ENCODE peak calls at places on chromosomes 1 and 21, in nine cellular contexts. One of them, this sample, is unnamed.

GRCh38 chr21:14356771-14357170 is 26.2 kb downstream of the HSPA13 start:
- DNase-seq in IMR-90: no peak
- DNase-seq in fibroblast of lung: no peak
- DNase-seq in H1: no peak
- DNase-seq in OCI-LY7: no peak
- DNase-seq in PC-3: no peak
- DNase-seq in SK-N-SH: no peak
- DNase-seq in neural progenitor cell: no peak
- DNase-seq in GM23338: no peak
- DNase-seq in this sample: no peak

GRCh38 chr1:219810451-219810850 is 117.9 kb downstream of the SLC30A10 start:
- DNase-seq in IMR-90: no peak
- DNase-seq in fibroblast of lung: peak; percentile 15
- DNase-seq in H1: no peak
- DNase-seq in OCI-LY7: no peak
- DNase-seq in PC-3: no peak
- DNase-seq in SK-N-SH: no peak
- DNase-seq in neural progenitor cell: no peak
- DNase-seq in GM23338: no peak
- DNase-seq in this sample: no peak

GRCh38 chr1:158101944-158102343 is 78.8 kb upstream of the CD1D start:
- DNase-seq in IMR-90: peak; percentile 71
- DNase-seq in fibroblast of lung: no peak
- DNase-seq in H1: no peak
- DNase-seq in OCI-LY7: no peak
- DNase-seq in PC-3: peak; percentile 51
- DNase-seq in SK-N-SH: no peak
- DNase-seq in neural progenitor cell: no peak
- DNase-seq in GM23338: no peak
- DNase-seq in this sample: no peak

GRCh38 chr1:54979327-54979891 is 1.0 kb upstream of the TMEM61 start:
- DNase-seq in IMR-90: no peak
- DNase-seq in fibroblast of lung: no peak
- DNase-seq in H1: no peak
- DNase-seq in OCI-LY7: no peak
- DNase-seq in PC-3: no peak
- DNase-seq in SK-N-SH: no peak
- DNase-seq in neural progenitor cell: no peak
- DNase-seq in GM23338: no peak
- DNase-seq in this sample: no peak

GRCh38 chr1:247865416-247865815 is 8.4 kb downstream of the TRIM58 start:
- DNase-seq in IMR-90: no peak
- DNase-seq in fibroblast of lung: no peak
- DNase-seq in H1: no peak
- DNase-seq in OCI-LY7: no peak
- DNase-seq in PC-3: no peak
- DNase-seq in SK-N-SH: no peak
- DNase-seq in neural progenitor cell: no peak
- DNase-seq in GM23338: no peak
- DNase-seq in this sample: no peak

GRCh38 chr1:22780696-22781095 is 70.1 kb downstream of the EPHB2 start:
- DNase-seq in IMR-90: peak; percentile 16
- DNase-seq in fibroblast of lung: no peak
- DNase-seq in H1: peak; percentile 91
- DNase-seq in OCI-LY7: peak; percentile 2
- DNase-seq in PC-3: peak; percentile 39
- DNase-seq in SK-N-SH: peak; percentile 86
- DNase-seq in neural progenitor cell: peak; percentile 66
- DNase-seq in GM23338: peak; percentile 88
- DNase-seq in this sample: peak; percentile 33

GRCh38 chr1:54342764-54343687 is 63.2 kb downstream of the SSBP3 start:
- DNase-seq in IMR-90: no peak
- DNase-seq in fibroblast of lung: no peak
- DNase-seq in H1: no peak
- DNase-seq in OCI-LY7: no peak
- DNase-seq in PC-3: no peak
- DNase-seq in SK-N-SH: no peak
- DNase-seq in neural progenitor cell: no peak
- DNase-seq in GM23338: no peak
- DNase-seq in this sample: no peak

GRCh38 chr1:150322310-150322709 is 977 bp downstream of the PRPF3 start:
- DNase-seq in IMR-90: peak; percentile 15
- DNase-seq in fibroblast of lung: peak; percentile 27
- DNase-seq in H1: no peak
- DNase-seq in OCI-LY7: no peak
- DNase-seq in PC-3: no peak
- DNase-seq in SK-N-SH: no peak
- DNase-seq in neural progenitor cell: no peak
- DNase-seq in GM23338: no peak
- DNase-seq in this sample: no peak

GRCh38 chr1:24316659-24317058 is 2.5 kb upstream of the GRHL3 start:
- DNase-seq in IMR-90: no peak
- DNase-seq in fibroblast of lung: no peak
- DNase-seq in H1: no peak
- DNase-seq in OCI-LY7: no peak
- DNase-seq in PC-3: no peak
- DNase-seq in SK-N-SH: no peak
- DNase-seq in neural progenitor cell: no peak
- DNase-seq in GM23338: no peak
- DNase-seq in this sample: no peak

GRCh38 chr21:36656138-36656537 is 42.8 kb upstream of the SIM2 start:
- DNase-seq in IMR-90: no peak
- DNase-seq in fibroblast of lung: no peak
- DNase-seq in H1: no peak
- DNase-seq in OCI-LY7: no peak
- DNase-seq in PC-3: peak; percentile 84
- DNase-seq in SK-N-SH: no peak
- DNase-seq in neural progenitor cell: no peak
- DNase-seq in GM23338: no peak
- DNase-seq in this sample: peak; percentile 73

GRCh38 chr1:192805832-192806323 is 3.0 kb upstream of the RGS2 start:
- DNase-seq in IMR-90: peak; percentile 91
- DNase-seq in fibroblast of lung: peak; percentile 90
- DNase-seq in H1: no peak
- DNase-seq in OCI-LY7: peak; percentile 73
- DNase-seq in PC-3: peak; percentile 91
- DNase-seq in SK-N-SH: peak; percentile 50
- DNase-seq in neural progenitor cell: peak; percentile 36
- DNase-seq in GM23338: peak; percentile 50
- DNase-seq in this sample: no peak

GRCh38 chr1:103953386-103953785 is 203.7 kb downstream of the AMY1C start:
- DNase-seq in IMR-90: no peak
- DNase-seq in fibroblast of lung: no peak
- DNase-seq in H1: no peak
- DNase-seq in OCI-LY7: no peak
- DNase-seq in PC-3: no peak
- DNase-seq in SK-N-SH: no peak
- DNase-seq in neural progenitor cell: no peak
- DNase-seq in GM23338: no peak
- DNase-seq in this sample: no peak

GRCh38 chr21:38244885-38245869 is 11.6 kb upstream of the KCNJ15 start:
- DNase-seq in IMR-90: peak; percentile 98
- DNase-seq in fibroblast of lung: peak; percentile 82
- DNase-seq in H1: no peak
- DNase-seq in OCI-LY7: no peak
- DNase-seq in PC-3: peak; percentile 83
- DNase-seq in SK-N-SH: no peak
- DNase-seq in neural progenitor cell: no peak
- DNase-seq in GM23338: no peak
- DNase-seq in this sample: no peak

GRCh38 chr1:209353097-209353496 is 230.4 kb upstream of the CAMK1G start:
- DNase-seq in IMR-90: no peak
- DNase-seq in fibroblast of lung: no peak
- DNase-seq in H1: no peak
- DNase-seq in OCI-LY7: no peak
- DNase-seq in PC-3: no peak
- DNase-seq in SK-N-SH: no peak
- DNase-seq in neural progenitor cell: no peak
- DNase-seq in GM23338: no peak
- DNase-seq in this sample: no peak

GRCh38 chr21:45365186-45365607 is 39.8 kb upstream of the COL18A1 start:
- DNase-seq in IMR-90: no peak
- DNase-seq in fibroblast of lung: no peak
- DNase-seq in H1: no peak
- DNase-seq in OCI-LY7: no peak
- DNase-seq in PC-3: no peak
- DNase-seq in SK-N-SH: no peak
- DNase-seq in neural progenitor cell: no peak
- DNase-seq in GM23338: no peak
- DNase-seq in this sample: no peak

GRCh38 chr1:20727746-20728316 is 4.7 kb downstream of the SH2D5 start:
- DNase-seq in IMR-90: no peak
- DNase-seq in fibroblast of lung: no peak
- DNase-seq in H1: peak; percentile 81
- DNase-seq in OCI-LY7: peak; percentile 23
- DNase-seq in PC-3: no peak
- DNase-seq in SK-N-SH: peak; percentile 57
- DNase-seq in neural progenitor cell: peak; percentile 58
- DNase-seq in GM23338: peak; percentile 83
- DNase-seq in this sample: no peak

GRCh38 chr21:42705746-42706374 is 52.4 kb downstream of the PDE9A start:
- DNase-seq in IMR-90: no peak
- DNase-seq in fibroblast of lung: no peak
- DNase-seq in H1: no peak
- DNase-seq in OCI-LY7: no peak
- DNase-seq in PC-3: no peak
- DNase-seq in SK-N-SH: no peak
- DNase-seq in neural progenitor cell: no peak
- DNase-seq in GM23338: no peak
- DNase-seq in this sample: no peak

GRCh38 chr1:8109226-8109625 is 83.1 kb upstream of the ERRFI1 start:
- DNase-seq in IMR-90: no peak
- DNase-seq in fibroblast of lung: no peak
- DNase-seq in H1: no peak
- DNase-seq in OCI-LY7: no peak
- DNase-seq in PC-3: no peak
- DNase-seq in SK-N-SH: no peak
- DNase-seq in neural progenitor cell: no peak
- DNase-seq in GM23338: no peak
- DNase-seq in this sample: no peak

GRCh38 chr1:70048336-70048735 is 157.0 kb downstream of the LRRC40 start:
- DNase-seq in IMR-90: peak; percentile 64
- DNase-seq in fibroblast of lung: peak; percentile 30
- DNase-seq in H1: no peak
- DNase-seq in OCI-LY7: no peak
- DNase-seq in PC-3: no peak
- DNase-seq in SK-N-SH: no peak
- DNase-seq in neural progenitor cell: no peak
- DNase-seq in GM23338: no peak
- DNase-seq in this sample: no peak

DNA sequence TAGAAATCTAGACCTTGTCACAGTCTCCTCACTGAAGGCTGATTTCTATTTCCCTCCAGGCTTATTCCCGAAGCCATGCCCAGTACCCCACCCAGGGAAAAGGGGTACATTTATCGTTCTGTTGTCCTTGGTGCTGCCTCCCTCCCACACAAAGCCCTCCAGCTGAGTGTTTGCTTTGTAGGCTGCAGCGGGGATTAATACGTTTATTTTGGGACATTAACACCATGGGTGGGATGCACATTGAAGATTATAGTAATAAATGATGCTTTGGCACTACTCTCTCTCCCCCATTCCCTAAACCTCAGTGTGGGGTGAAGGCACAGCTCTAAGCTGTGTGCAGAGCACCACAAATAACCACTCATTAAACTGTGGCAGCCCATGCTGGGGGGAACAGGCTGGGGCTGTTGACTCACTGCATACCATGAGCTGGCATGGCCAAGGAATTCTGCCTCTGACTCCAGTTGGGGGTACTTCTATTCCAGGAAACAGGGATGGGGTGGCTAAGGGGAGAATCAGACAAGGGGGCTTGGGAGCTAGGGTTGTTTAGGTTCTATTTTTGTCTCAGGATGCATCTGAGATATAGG is 7.6 kb downstream of the PCP4L1 start:
- DNase-seq in IMR-90: no peak
- DNase-seq in fibroblast of lung: no peak
- DNase-seq in H1: no peak
- DNase-seq in OCI-LY7: no peak
- DNase-seq in PC-3: peak; percentile 41
- DNase-seq in SK-N-SH: no peak
- DNase-seq in neural progenitor cell: no peak
- DNase-seq in GM23338: peak; percentile 30
- DNase-seq in this sample: no peak
- H3K4me2 ChIP-seq in IMR-90: no peak overlapping the region
- H3K4me2 ChIP-seq in fibroblast of lung: no peak overlapping the region
- H3K4me2 ChIP-seq in H1: no peak overlapping the region
- H3K4me2 ChIP-seq in OCI-LY7: no peak overlapping the region
- H3K4me2 ChIP-seq in PC-3: no peak overlapping the region
- H3K4me2 ChIP-seq in SK-N-SH: peak overlapping the region; percentile 23
- H3K4me2 ChIP-seq in neural progenitor cell: no peak overlapping the region
- H3K4me2 ChIP-seq in GM23338: peak overlapping the region; percentile 35
- H3K4me2 ChIP-seq in this sample: no peak overlapping the region

DNA sequence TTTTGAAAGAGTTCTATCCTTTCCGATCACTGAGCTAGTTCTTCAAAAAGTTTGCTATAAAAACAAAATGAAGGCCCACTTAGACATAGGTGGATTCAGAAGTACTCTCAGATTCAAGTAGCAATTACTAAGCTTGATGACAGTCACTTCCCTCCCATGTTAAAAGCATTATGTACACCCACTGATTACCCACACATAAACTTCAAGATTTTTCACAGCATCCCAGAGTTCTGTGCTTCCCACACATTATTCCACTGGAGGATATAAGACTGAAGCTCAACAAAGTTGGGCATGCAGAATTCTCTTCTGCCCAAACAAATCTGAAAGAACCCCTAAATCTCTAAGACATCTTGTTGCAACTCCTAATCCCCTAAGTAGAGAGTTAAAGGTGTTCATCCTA is 29.5 kb downstream of the VAMP4 start:
- DNase-seq in IMR-90: no peak
- DNase-seq in fibroblast of lung: no peak
- DNase-seq in H1: no peak
- DNase-seq in OCI-LY7: no peak
- DNase-seq in PC-3: no peak
- DNase-seq in SK-N-SH: no peak
- DNase-seq in neural progenitor cell: no peak
- DNase-seq in GM23338: no peak
- DNase-seq in this sample: no peak
- H4K20me1 ChIP-seq in IMR-90: no peaks in the 10 kb centered on the region
- H4K20me1 ChIP-seq in fibroblast of lung: no peaks in the 10 kb centered on the region
- H4K20me1 ChIP-seq in H1: no peaks in the 10 kb centered on the region
- H4K20me1 ChIP-seq in OCI-LY7: no peaks in the 10 kb centered on the region
- H4K20me1 ChIP-seq in PC-3: no peaks in the 10 kb centered on the region
- H4K20me1 ChIP-seq in SK-N-SH: no peaks in the 10 kb centered on the region
- H4K20me1 ChIP-seq in neural progenitor cell: no peaks in the 10 kb centered on the region
- H4K20me1 ChIP-seq in GM23338: no peaks in the 10 kb centered on the region
- H4K20me1 ChIP-seq in this sample: no peaks in the 10 kb centered on the region

GRCh38 chr1:98706173-98706848 is 44.8 kb downstream of the SNX7 start:
- DNase-seq in IMR-90: peak; percentile 80
- DNase-seq in fibroblast of lung: no peak
- DNase-seq in H1: no peak
- DNase-seq in OCI-LY7: no peak
- DNase-seq in PC-3: no peak
- DNase-seq in SK-N-SH: no peak
- DNase-seq in neural progenitor cell: no peak
- DNase-seq in GM23338: no peak
- DNase-seq in this sample: no peak
- H3K4me2 ChIP-seq in IMR-90: no peak overlapping the region
- H3K4me2 ChIP-seq in fibroblast of lung: no peak overlapping the region
- H3K4me2 ChIP-seq in H1: no peak overlapping the region
- H3K4me2 ChIP-seq in OCI-LY7: no peak overlapping the region
- H3K4me2 ChIP-seq in PC-3: no peak overlapping the region
- H3K4me2 ChIP-seq in SK-N-SH: no peak overlapping the region
- H3K4me2 ChIP-seq in neural progenitor cell: no peak overlapping the region
- H3K4me2 ChIP-seq in GM23338: no peak overlapping the region
- H3K4me2 ChIP-seq in this sample: no peak overlapping the region

GRCh38 chr1:41704189-41704588 is 214.5 kb downstream of the HIVEP3 start:
- DNase-seq in IMR-90: no peak
- DNase-seq in fibroblast of lung: no peak
- DNase-seq in H1: no peak
- DNase-seq in OCI-LY7: no peak
- DNase-seq in PC-3: no peak
- DNase-seq in SK-N-SH: no peak
- DNase-seq in neural progenitor cell: peak; percentile 20
- DNase-seq in GM23338: no peak
- DNase-seq in this sample: no peak
- H4K20me1 ChIP-seq in IMR-90: no peaks in the 10 kb centered on the region
- H4K20me1 ChIP-seq in fibroblast of lung: no peaks in the 10 kb centered on the region
- H4K20me1 ChIP-seq in H1: no peaks in the 10 kb centered on the region
- H4K20me1 ChIP-seq in OCI-LY7: no peaks in the 10 kb centered on the region
- H4K20me1 ChIP-seq in PC-3: no peaks in the 10 kb centered on the region
- H4K20me1 ChIP-seq in SK-N-SH: no peaks in the 10 kb centered on the region
- H4K20me1 ChIP-seq in neural progenitor cell: no peaks in the 10 kb centered on the region
- H4K20me1 ChIP-seq in GM23338: no peaks in the 10 kb centered on the region
- H4K20me1 ChIP-seq in this sample: no peaks in the 10 kb centered on the region